ENCODE peak calls at places on chromosomes 3 and 15, in eight cellular contexts. V is stimulated activated CD4-positive, alpha-beta T cell treated with anti-CD3 and anti-CD28 coated beads, TNF-alpha, amount 100 ng/mL, for 24 hours; W is posterior cingulate gyrus; M is AG08395; S is mesothelial cell of epicardium; P is Peyer's patch; Z is SW480; T is NCI-H1092. N is an unnamed sample.
A peak's percentile ranks its signal among the peaks of the same experiment; 100 is the strongest.

GRCh38 chr3:187403768-187404270 is 35.6 kb downstream of the RTP4 start:
- DNase-seq in V (no peak), W (no peak), M (peak; percentile 88), S (no peak), P (no peak), Z (peak; percentile 80), T (no peak), N (peak; percentile 72)

GRCh38 chr15:65008989-65009388 is 19.3 kb upstream of the SPG21 start:
- DNase-seq in V (no peak), W (no peak), M (peak; percentile 19), S (no peak), P (no peak), Z (no peak), T (no peak), N (no peak)

GRCh38 chr15:50774450-50774849 is 8.9 kb upstream of the SPPL2A start:
- DNase-seq in V (no peak), W (no peak), M (no peak), S (no peak), P (no peak), Z (peak; percentile 7), T (no peak), N (peak; percentile 46)

GRCh38 chr15:99511865-99512632 is 53.7 kb upstream of the MEF2A start:
- DNase-seq in V (no peak), W (no peak), M (peak; percentile 23), S (no peak), P (peak; percentile 74), Z (no peak), T (no peak), N (no peak)

GRCh38 chr3:132174500-132174899 is 139.7 kb upstream of the CPNE4 start:
- DNase-seq in V (no peak), W (no peak), M (no peak), S (no peak), P (no peak), Z (no peak), T (no peak), N (no peak)

GRCh38 chr15:56249080-56249479 is 5.4 kb upstream of the RFX7 start:
- DNase-seq in V (no peak), W (no peak), M (peak; percentile 38), S (no peak), P (no peak), Z (peak; percentile 23), T (peak; percentile 2), N (peak; percentile 35)

GRCh38 chr15:90266485-90266884 is 1.0 kb downstream of the NGRN start:
- DNase-seq in V (peak; percentile 21), W (no peak), M (no peak), S (no peak), P (no peak), Z (no peak), T (no peak), N (no peak)

GRCh38 chr3:102979682-102980378 is 545.0 kb downstream of the ZPLD1 start:
- DNase-seq in V (no peak), W (no peak), M (peak; percentile 78), S (peak; percentile 51), P (peak; percentile 48), Z (no peak), T (no peak), N (peak; percentile 70)

GRCh38 chr3:27253831-27254230 is 115.4 kb downstream of the NEK10 start:
- DNase-seq in V (peak; percentile 3), W (peak; percentile 11), M (peak; percentile 59), S (no peak), P (peak; percentile 50), Z (peak; percentile 63), T (no peak), N (peak; percentile 49)

N was measured in hepatocyte.